ENCODE peak calls at places on chromosomes 12 and 14, in nine cellular contexts. R is K562, Y is transverse colon, P is stomach, G is SK-N-SH, O is tibial nerve, H is A549, D is ovary, F is sigmoid colon. N is an unnamed sample.
A peak's percentile ranks its signal among the peaks of the same experiment; 100 is the strongest.

GRCh38 chr14:32986791-32987545 is 48.3 kb downstream of the NPAS3 start:
- DNase-seq in R (no peak), Y (no peak), P (no peak), G (no peak), O (no peak), H (no peak), D (no peak), F (no peak), N (no peak)

GRCh38 chr12:3634348-3634747 is 118.6 kb downstream of the CRACR2A start:
- DNase-seq in R (no peak), Y (no peak), P (no peak), G (no peak), O (no peak), H (no peak), D (no peak), F (no peak), N (no peak)

GRCh38 chr12:52198454-52199215 is 6.8 kb upstream of the KRT80 start:
- DNase-seq in R (no peak), Y (no peak), P (no peak), G (no peak), O (no peak), H (no peak), D (no peak), F (no peak), N (no peak)

GRCh38 chr12:12661086-12661485 is 34.9 kb downstream of the GPR19 start:
- DNase-seq in R (no peak), Y (no peak), P (no peak), G (no peak), O (no peak), H (no peak), D (no peak), F (no peak), N (no peak)

GRCh38 chr12:29970501-29970900 is 186.8 kb upstream of the TMTC1 start:
- DNase-seq in R (no peak), Y (no peak), P (no peak), G (no peak), O (no peak), H (no peak), D (no peak), F (no peak), N (no peak)

GRCh38 chr14:88590173-88590572 is 27.3 kb downstream of the ZC3H14 start:
- DNase-seq in R (no peak), Y (no peak), P (no peak), G (no peak), O (no peak), H (peak; percentile 28), D (peak; percentile 26), F (no peak), N (no peak)

GRCh38 chr12:95970905-95971304 is 25.2 kb downstream of the HAL start:
- DNase-seq in R (no peak), Y (no peak), P (no peak), G (no peak), O (no peak), H (no peak), D (no peak), F (no peak), N (no peak)

GRCh38 chr12:18242380-18243089 is 18.8 kb upstream of the PIK3C2G start:
- DNase-seq in R (no peak), Y (peak; percentile 13), P (peak; percentile 57), G (no peak), O (no peak), H (no peak), D (no peak), F (no peak), N (no peak)

GRCh38 chr14:45089813-45090212 is 5.9 kb downstream of the PRPF39 start:
- DNase-seq in R (no peak), Y (no peak), P (no peak), G (no peak), O (no peak), H (no peak), D (no peak), F (no peak), N (no peak)

GRCh38 chr14:104870368-104871144 is 5.5 kb downstream of the CEP170B start:
- DNase-seq in R (peak; percentile 36), Y (peak; percentile 44), P (peak; percentile 44), G (peak; percentile 80), O (no peak), H (peak; percentile 45), D (peak; percentile 26), F (peak; percentile 61), N (peak; percentile 64)

GRCh38 chr14:59123975-59124374 is 64.5 kb upstream of the DAAM1 start:
- DNase-seq in R (no peak), Y (no peak), P (no peak), G (peak; percentile 38), O (no peak), H (peak; percentile 10), D (no peak), F (no peak), N (no peak)

GRCh38 chr14:52080817-52081755 is 12.2 kb upstream of the NID2 start:
- DNase-seq in R (no peak), Y (no peak), P (no peak), G (no peak), O (no peak), H (peak; percentile 14), D (no peak), F (no peak), N (no peak)
- H3K27ac ChIP-seq in R (no peak overlapping the region), Y (no peak overlapping the region), P (no peak overlapping the region), G (peak overlapping the region; percentile 18), O (no peak overlapping the region), H (peak overlapping the region; percentile 50), D (no peak overlapping the region), F (no peak overlapping the region), N (no peak overlapping the region)

DNA sequence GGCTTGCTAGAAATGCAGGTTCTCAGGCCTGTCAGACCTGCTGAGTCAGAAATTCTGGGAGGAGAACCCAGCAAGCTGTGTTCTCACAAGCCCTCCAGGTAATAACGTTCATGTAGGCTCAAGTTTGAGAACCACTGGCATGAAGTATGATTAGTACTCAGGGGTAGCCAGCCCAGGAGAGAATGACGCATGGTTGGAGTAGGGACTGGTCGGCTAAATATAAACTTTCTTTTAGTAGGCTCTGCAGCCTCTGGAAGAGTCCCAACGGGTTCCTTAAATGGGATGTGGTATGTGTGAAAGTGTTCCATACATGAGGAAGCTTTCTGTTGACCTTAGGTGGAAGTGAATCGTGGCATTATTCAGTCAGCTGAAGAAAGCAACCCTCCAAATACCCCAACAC is 209.3 kb downstream of the SLC41A2 start:
- DNase-seq in R (no peak), Y (peak; percentile 30), P (no peak), G (no peak), O (no peak), H (no peak), D (no peak), F (peak; percentile 82), N (no peak)
- TF ChIP-seq EP300 in R (no peak), Y (no peak), P (no peak), G (no peak), O (peak; percentile 9), H (no peak), D (no peak), F (no peak), N (no peak)

DNA sequence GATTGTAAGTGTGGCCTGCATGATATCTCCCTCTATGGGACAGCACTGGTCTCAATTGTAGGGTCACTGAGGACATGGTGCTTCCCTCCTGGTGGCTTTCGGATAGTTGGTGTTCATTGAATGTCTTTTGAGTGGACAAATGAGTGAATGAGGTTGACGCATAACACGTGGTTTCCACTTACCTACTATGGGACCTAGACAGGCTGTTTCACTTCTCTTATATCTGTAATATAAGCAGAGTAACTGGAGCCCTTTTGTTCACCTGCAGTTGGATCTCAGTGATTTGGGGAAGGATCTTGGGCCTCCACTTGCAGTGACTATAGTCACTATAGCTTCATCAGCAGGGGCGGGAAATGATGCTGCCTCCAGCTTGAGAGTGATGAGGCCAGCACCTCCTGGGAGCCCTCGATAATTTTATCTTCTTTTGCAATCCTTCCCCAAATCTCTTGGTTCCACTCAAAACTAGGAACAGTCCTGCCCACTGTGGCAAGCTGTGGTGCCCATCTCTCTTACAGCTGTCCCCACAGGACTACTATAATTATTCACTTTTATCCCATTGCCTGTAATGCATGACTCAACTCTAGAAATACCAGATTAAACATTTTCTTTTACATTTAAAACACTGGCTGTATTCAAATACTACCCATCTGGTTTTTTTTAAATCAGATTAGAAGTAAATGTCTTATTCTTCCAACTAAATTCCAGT is 242.9 kb downstream of the CHST11 start:
- DNase-seq in R (no peak), Y (no peak), P (no peak), G (no peak), O (no peak), H (no peak), D (no peak), F (peak; percentile 19), N (no peak)
- TF ChIP-seq CTCF in R (no peak), Y (no peak), P (no peak), G (no peak), O (no peak), H (no peak), D (no peak), F (no peak), N (no peak)

GRCh38 chr12:14393736-14394135 is 28.3 kb downstream of the ATF7IP start:
- DNase-seq in R (no peak), Y (no peak), P (no peak), G (no peak), O (no peak), H (no peak), D (no peak), F (no peak), N (no peak)

GRCh38 chr12:14394317-14395058 is 29.0 kb downstream of the ATF7IP start:
- DNase-seq in R (peak; percentile 81), Y (no peak), P (peak; percentile 38), G (peak; percentile 44), O (no peak), H (peak; percentile 57), D (no peak), F (no peak), N (no peak)

GRCh38 chr12:14387472-14387871 is 22.0 kb downstream of the ATF7IP start:
- DNase-seq in R (no peak), Y (no peak), P (no peak), G (no peak), O (no peak), H (no peak), D (no peak), F (no peak), N (no peak)

GRCh38 chr12:14390885-14391530 is 25.5 kb downstream of the ATF7IP start:
- DNase-seq in R (no peak), Y (no peak), P (no peak), G (no peak), O (no peak), H (no peak), D (no peak), F (no peak), N (no peak)

GRCh38 chr12:14390449-14390848 is 25.0 kb downstream of the ATF7IP start:
- DNase-seq in R (no peak), Y (no peak), P (no peak), G (no peak), O (no peak), H (no peak), D (no peak), F (no peak), N (no peak)
- H3K27ac ChIP-seq in R (peak overlapping the region; percentile 34), Y (peak overlapping the region; percentile 32), P (peak overlapping the region; percentile 36), G (no peak overlapping the region), O (peak overlapping the region; percentile 34), H (no peak overlapping the region), D (peak overlapping the region; percentile 43), F (peak overlapping the region; percentile 30), N (peak overlapping the region; percentile 66)

N was measured in suprapubic skin.